ENCODE peak calls at places on chromosomes 12 and 14, in seven cellular contexts. O is amygdala, A is cardiac fibroblast, S is NCI-H510A, Y is mammary epithelial cell, Z is suprapubic skin, F is germinal center. P is an unnamed sample.
A peak's percentile ranks its signal among the peaks of the same experiment; 100 is the strongest.

GRCh38 chr12:62724947-62725447 is 210.0 kb downstream of the PPM1H start:
- DNase-seq in Y (peak; percentile 99), S (no peak), A (peak; percentile 98), O (no peak), F (no peak), Z (no peak), P (peak; percentile 74)

GRCh38 chr14:86027990-86028389 is 498.0 kb downstream of the FLRT2 start:
- DNase-seq in A (no peak), Y (no peak), O (no peak), S (no peak), F (no peak), Z (no peak), P (no peak)

GRCh38 chr12:5518584-5519365 is 86.9 kb downstream of the NTF3 start:
- DNase-seq in Y (no peak), A (no peak), O (no peak), S (no peak), Z (no peak), F (no peak), P (peak; percentile 30)

GRCh38 chr14:77032854-77033621 is 4.5 kb upstream of the IRF2BPL start:
- DNase-seq in O (peak; percentile 72), Y (peak; percentile 98), F (peak; percentile 73), S (peak; percentile 94), Z (peak; percentile 98), A (peak; percentile 100), P (peak; percentile 92)

GRCh38 chr12:131415781-131416180 is 295.1 kb upstream of the SFSWAP start:
- DNase-seq in Y (no peak), F (peak; percentile 32), S (no peak), O (no peak), A (no peak), Z (no peak), P (peak; percentile 16)

GRCh38 chr14:86935241-86935640 is 1057.7 kb downstream of the GALC start:
- DNase-seq in S (no peak), Z (no peak), A (no peak), F (no peak), Y (peak; percentile 85), O (no peak), P (no peak)

GRCh38 chr14:101120636-101121398 is 217.3 kb upstream of the RTL1 start:
- DNase-seq in Z (peak; percentile 78), A (no peak), O (peak; percentile 13), Y (no peak), S (no peak), F (peak; percentile 73), P (no peak)

GRCh38 chr14:39368261-39368959 is 63.8 kb downstream of the FBXO33 start:
- DNase-seq in F (peak; percentile 5), S (no peak), Y (peak; percentile 36), A (peak; percentile 88), Z (no peak), O (no peak), P (peak; percentile 89)

GRCh38 chr12:117836999-117837736 is 131.6 kb downstream of the KSR2 start:
- DNase-seq in Z (peak; percentile 89), S (peak; percentile 42), Y (peak; percentile 39), A (peak; percentile 73), F (peak; percentile 69), O (peak; percentile 74), P (peak; percentile 85)

GRCh38 chr12:110718222-110718908 is 24.3 kb downstream of the PPP1CC start:
- DNase-seq in A (no peak), S (peak; percentile 37), Y (no peak), F (peak; percentile 43), O (no peak), Z (no peak), P (no peak)

GRCh38 chr12:7937867-7938506 is 2.0 kb upstream of the SLC2A3 start:
- DNase-seq in Z (no peak), A (peak; percentile 67), O (no peak), Y (no peak), S (no peak), F (no peak), P (no peak)

GRCh38 chr12:6226701-6227096 is 26.5 kb downstream of the CD9 start:
- DNase-seq in Y (peak; percentile 77), Z (no peak), S (no peak), O (no peak), F (no peak), A (no peak), P (no peak)

GRCh38 chr14:96256420-96256819 is 410 bp downstream of the BDKRB1 start:
- DNase-seq in S (no peak), Z (no peak), F (no peak), Y (peak; percentile 79), O (no peak), A (no peak), P (no peak)

GRCh38 chr14:58356268-58356667 is 39.5 kb upstream of the TOMM20L start:
- DNase-seq in S (no peak), A (no peak), F (no peak), O (no peak), Y (no peak), Z (no peak), P (no peak)